ENCODE peak calls at places on chromosomes 11 and 22, in five cellular contexts. C is NCI-H1092 treated with DMSO at 0.1 percent for 48 hours, X is DMS79, I is IMR-90, G is cardiac fibroblast. O is an unnamed sample.

GRCh38 chr22:23790819-23791736 is 4.3 kb downstream of the SMARCB1 start:
- DNase-seq in C (no peak), X (no peak), I (peak; percentile 72), G (peak; percentile 76), O (no peak)

GRCh38 chr22:43828711-43829447 is 16.8 kb upstream of the EFCAB6 start:
- DNase-seq in C (no peak), X (no peak), I (peak; percentile 81), G (peak; percentile 76), O (no peak)

GRCh38 chr11:87295237-87295636 is 257.5 kb downstream of the TMEM135 start:
- DNase-seq in C (peak; percentile 30), X (no peak), I (no peak), G (no peak), O (no peak)

GRCh38 chr11:133814588-133814987 is 30.7 kb downstream of the SPATA19 start:
- DNase-seq in C (no peak), X (no peak), I (no peak), G (no peak), O (no peak)

GRCh38 chr11:104731890-104732289 is 166.4 kb downstream of the CASP12 start:
- DNase-seq in C (no peak), X (no peak), I (no peak), G (no peak), O (no peak)

GRCh38 chr11:20980736-20981135 is 311.4 kb downstream of the NELL1 start:
- DNase-seq in C (no peak), X (no peak), I (no peak), G (no peak), O (no peak)

GRCh38 chr11:116640641-116641402 is 132.0 kb downstream of the BUD13 start:
- DNase-seq in C (peak; percentile 22), X (peak; percentile 59), I (no peak), G (no peak), O (no peak)

GRCh38 chr11:20102393-20102792 is 57.9 kb downstream of the DBX1 start:
- DNase-seq in C (no peak), X (no peak), I (no peak), G (peak; percentile 30), O (no peak)

GRCh38 chr11:112925516-112926310 is 35.5 kb upstream of the NCAM1 start:
- DNase-seq in C (no peak), X (no peak), I (no peak), G (no peak), O (no peak)

GRCh38 chr22:23178512-23179254 is 1.6 kb upstream of the BCR start:
- DNase-seq in C (peak; percentile 65), X (no peak), I (peak; percentile 38), G (peak; percentile 68), O (no peak)

GRCh38 chr11:66950113-66950535 is 8.1 kb downstream of the PC start:
- DNase-seq in C (no peak), X (no peak), I (peak; percentile 94), G (peak; percentile 67), O (no peak)

GRCh38 chr22:45580703-45581381 is 78.2 kb downstream of the FBLN1 start:
- DNase-seq in C (no peak), X (no peak), I (no peak), G (no peak), O (no peak)

GRCh38 chr11:66076561-66076960 is 6.5 kb downstream of the PACS1 start:
- DNase-seq in C (no peak), X (no peak), I (no peak), G (peak; percentile 31), O (no peak)

GRCh38 chr11:120137611-120138521 is at the start of gene TRIM29:
- DNase-seq in C (no peak), X (peak; percentile 7), I (no peak), G (no peak), O (no peak)

GRCh38 chr22:27990879-27991278 is 71.8 kb upstream of the PITPNB start:
- DNase-seq in C (no peak), X (no peak), I (peak; percentile 8), G (peak; percentile 58), O (peak; percentile 20)

GRCh38 chr11:74171630-74172465 is 759 bp downstream of the PPME1 start:
- DNase-seq in C (peak; percentile 30), X (no peak), I (no peak), G (peak; percentile 18), O (no peak)

GRCh38 chr11:100525635-100526034 is 161.5 kb upstream of the ARHGAP42 start:
- DNase-seq in C (no peak), X (no peak), I (no peak), G (no peak), O (no peak)

GRCh38 chr11:119942021-119942420 is 195.9 kb downstream of the TRIM29 start:
- DNase-seq in C (no peak), X (no peak), I (no peak), G (no peak), O (no peak)

GRCh38 chr11:27208846-27209245 is 154.2 kb downstream of the CCDC34 start:
- DNase-seq in C (no peak), X (no peak), I (no peak), G (no peak), O (no peak)

GRCh38 chr11:123475478-123475877 is 45.4 kb downstream of the GRAMD1B start:
- DNase-seq in C (peak; percentile 16), X (peak; percentile 23), I (peak; percentile 57), G (peak; percentile 63), O (no peak)

GRCh38 chr22:40404251-40405177 is 34.1 kb downstream of the SGSM3 start:
- DNase-seq in C (no peak), X (no peak), I (no peak), G (no peak), O (no peak)

GRCh38 chr11:48049036-48049435 is 68.7 kb downstream of the PTPRJ start:
- DNase-seq in C (no peak), X (no peak), I (no peak), G (no peak), O (no peak)

GRCh38 chr22:35961480-35961902 is 67.1 kb downstream of the RBFOX2 start:
- DNase-seq in C (no peak), X (no peak), I (peak; percentile 90), G (peak; percentile 91), O (no peak)

GRCh38 chr22:41934284-41935014 is 7.8 kb upstream of the TNFRSF13C start:
- DNase-seq in C (no peak), X (no peak), I (no peak), G (no peak), O (no peak)

GRCh38 chr11:131118247-131118646 is 202.0 kb upstream of the SNX19 start:
- DNase-seq in C (no peak), X (no peak), I (no peak), G (no peak), O (no peak)

GRCh38 chr11:75317446-75318122 is 33.9 kb downstream of the ARRB1 start:
- DNase-seq in C (no peak), X (no peak), I (no peak), G (no peak), O (no peak)

GRCh38 chr22:35601743-35602633 is 15.1 kb downstream of the MB start:
- DNase-seq in C (no peak), X (no peak), I (peak; percentile 72), G (peak; percentile 72), O (no peak)

GRCh38 chr22:20657963-20658362 is 116.0 kb upstream of the SERPIND1 start:
- DNase-seq in C (no peak), X (no peak), I (no peak), G (no peak), O (no peak)

GRCh38 chr11:16789560-16790483 is 51.4 kb downstream of the C11orf58 start:
- DNase-seq in C (no peak), X (no peak), I (no peak), G (no peak), O (no peak)